ENCODE peak calls at places on chromosomes 6 and 20, in ten cellular contexts. One of them, this sample, is unnamed.

GRCh38 chr6:131199568-131200272 is 64.5 kb downstream of the AKAP7 start:
- DNase-seq in colonic mucosa: peak; percentile 51
- DNase-seq in SHP77: peak; percentile 43
- DNase-seq in nucleus accumbens: no peak
- DNase-seq in GM06990: peak; percentile 68
- DNase-seq in NCI-H2227 treated with DMSO at 0.1 percent for 48 hours: no peak
- DNase-seq in GM23248: peak; percentile 77
- DNase-seq in activated CD4-positive, alpha-beta T cell treated with anti-CD3 and anti-CD28 coated beads, Interleukin-2, amount 10 ng/mL, durations not matched to agents 7 days and 5 days: peak; percentile 85
- DNase-seq in pancreas: no peak
- DNase-seq in psoas muscle: no peak
- DNase-seq in this sample: peak; percentile 51

GRCh38 chr6:147000545-147001488 is 203.4 kb upstream of the STXBP5 start:
- DNase-seq in SHP77: no peak
- DNase-seq in psoas muscle: no peak
- DNase-seq in colonic mucosa: no peak
- DNase-seq in GM23248: peak; percentile 76
- DNase-seq in NCI-H2227 treated with DMSO at 0.1 percent for 48 hours: no peak
- DNase-seq in GM06990: no peak
- DNase-seq in pancreas: no peak
- DNase-seq in nucleus accumbens: no peak
- DNase-seq in activated CD4-positive, alpha-beta T cell treated with anti-CD3 and anti-CD28 coated beads, Interleukin-2, amount 10 ng/mL, durations not matched to agents 7 days and 5 days: no peak
- DNase-seq in this sample: no peak

GRCh38 chr6:161272600-161273355 is 1.1 kb downstream of the AGPAT4 start:
- DNase-seq in psoas muscle: no peak
- DNase-seq in NCI-H2227 treated with DMSO at 0.1 percent for 48 hours: no peak
- DNase-seq in SHP77: no peak
- DNase-seq in pancreas: no peak
- DNase-seq in GM06990: no peak
- DNase-seq in activated CD4-positive, alpha-beta T cell treated with anti-CD3 and anti-CD28 coated beads, Interleukin-2, amount 10 ng/mL, durations not matched to agents 7 days and 5 days: no peak
- DNase-seq in nucleus accumbens: no peak
- DNase-seq in colonic mucosa: peak; percentile 50
- DNase-seq in GM23248: peak; percentile 83
- DNase-seq in this sample: no peak

GRCh38 chr6:125986956-125987617 is 747 bp downstream of the TRMT11 start:
- DNase-seq in SHP77: no peak
- DNase-seq in NCI-H2227 treated with DMSO at 0.1 percent for 48 hours: peak; percentile 31
- DNase-seq in nucleus accumbens: no peak
- DNase-seq in pancreas: no peak
- DNase-seq in GM23248: peak; percentile 44
- DNase-seq in activated CD4-positive, alpha-beta T cell treated with anti-CD3 and anti-CD28 coated beads, Interleukin-2, amount 10 ng/mL, durations not matched to agents 7 days and 5 days: no peak
- DNase-seq in GM06990: no peak
- DNase-seq in colonic mucosa: no peak
- DNase-seq in psoas muscle: no peak
- DNase-seq in this sample: no peak

GRCh38 chr6:84641076-84641475 is 123.3 kb downstream of the TBX18 start:
- DNase-seq in colonic mucosa: no peak
- DNase-seq in GM06990: no peak
- DNase-seq in nucleus accumbens: no peak
- DNase-seq in GM23248: no peak
- DNase-seq in NCI-H2227 treated with DMSO at 0.1 percent for 48 hours: no peak
- DNase-seq in activated CD4-positive, alpha-beta T cell treated with anti-CD3 and anti-CD28 coated beads, Interleukin-2, amount 10 ng/mL, durations not matched to agents 7 days and 5 days: no peak
- DNase-seq in SHP77: no peak
- DNase-seq in psoas muscle: no peak
- DNase-seq in pancreas: no peak
- DNase-seq in this sample: no peak

GRCh38 chr20:38894091-38894847 is 31.9 kb upstream of the FAM83D start:
- DNase-seq in colonic mucosa: no peak
- DNase-seq in SHP77: no peak
- DNase-seq in GM23248: peak; percentile 19
- DNase-seq in psoas muscle: no peak
- DNase-seq in pancreas: no peak
- DNase-seq in NCI-H2227 treated with DMSO at 0.1 percent for 48 hours: no peak
- DNase-seq in activated CD4-positive, alpha-beta T cell treated with anti-CD3 and anti-CD28 coated beads, Interleukin-2, amount 10 ng/mL, durations not matched to agents 7 days and 5 days: no peak
- DNase-seq in GM06990: no peak
- DNase-seq in nucleus accumbens: no peak
- DNase-seq in this sample: no peak

GRCh38 chr6:134447423-134447822 is 129.5 kb upstream of the SGK1 start:
- DNase-seq in GM23248: peak; percentile 57
- DNase-seq in activated CD4-positive, alpha-beta T cell treated with anti-CD3 and anti-CD28 coated beads, Interleukin-2, amount 10 ng/mL, durations not matched to agents 7 days and 5 days: no peak
- DNase-seq in SHP77: no peak
- DNase-seq in psoas muscle: no peak
- DNase-seq in NCI-H2227 treated with DMSO at 0.1 percent for 48 hours: no peak
- DNase-seq in GM06990: no peak
- DNase-seq in colonic mucosa: no peak
- DNase-seq in pancreas: no peak
- DNase-seq in nucleus accumbens: no peak
- DNase-seq in this sample: no peak

GRCh38 chr6:36677753-36678487 is 594 bp upstream of the CDKN1A start:
- DNase-seq in GM23248: peak; percentile 45
- DNase-seq in nucleus accumbens: no peak
- DNase-seq in SHP77: no peak
- DNase-seq in GM06990: no peak
- DNase-seq in activated CD4-positive, alpha-beta T cell treated with anti-CD3 and anti-CD28 coated beads, Interleukin-2, amount 10 ng/mL, durations not matched to agents 7 days and 5 days: no peak
- DNase-seq in colonic mucosa: peak; percentile 52
- DNase-seq in psoas muscle: no peak
- DNase-seq in pancreas: no peak
- DNase-seq in NCI-H2227 treated with DMSO at 0.1 percent for 48 hours: no peak
- DNase-seq in this sample: no peak

GRCh38 chr6:159525445-159526031 is 167.5 kb downstream of the SOD2 start:
- DNase-seq in psoas muscle: no peak
- DNase-seq in pancreas: no peak
- DNase-seq in activated CD4-positive, alpha-beta T cell treated with anti-CD3 and anti-CD28 coated beads, Interleukin-2, amount 10 ng/mL, durations not matched to agents 7 days and 5 days: no peak
- DNase-seq in colonic mucosa: no peak
- DNase-seq in GM23248: no peak
- DNase-seq in SHP77: no peak
- DNase-seq in GM06990: no peak
- DNase-seq in nucleus accumbens: no peak
- DNase-seq in NCI-H2227 treated with DMSO at 0.1 percent for 48 hours: no peak
- DNase-seq in this sample: no peak

GRCh38 chr20:34600892-34601653 is 42.6 kb downstream of the MAP1LC3A start:
- DNase-seq in GM06990: no peak
- DNase-seq in activated CD4-positive, alpha-beta T cell treated with anti-CD3 and anti-CD28 coated beads, Interleukin-2, amount 10 ng/mL, durations not matched to agents 7 days and 5 days: no peak
- DNase-seq in GM23248: no peak
- DNase-seq in NCI-H2227 treated with DMSO at 0.1 percent for 48 hours: no peak
- DNase-seq in SHP77: no peak
- DNase-seq in psoas muscle: no peak
- DNase-seq in pancreas: no peak
- DNase-seq in colonic mucosa: no peak
- DNase-seq in nucleus accumbens: no peak
- DNase-seq in this sample: no peak

GRCh38 chr6:143223895-143224294 is 163.2 kb downstream of the AIG1 start:
- DNase-seq in NCI-H2227 treated with DMSO at 0.1 percent for 48 hours: no peak
- DNase-seq in psoas muscle: peak; percentile 49
- DNase-seq in GM06990: no peak
- DNase-seq in colonic mucosa: peak; percentile 84
- DNase-seq in SHP77: no peak
- DNase-seq in pancreas: peak; percentile 57
- DNase-seq in nucleus accumbens: no peak
- DNase-seq in GM23248: no peak
- DNase-seq in activated CD4-positive, alpha-beta T cell treated with anti-CD3 and anti-CD28 coated beads, Interleukin-2, amount 10 ng/mL, durations not matched to agents 7 days and 5 days: no peak
- DNase-seq in this sample: peak; percentile 64

GRCh38 chr6:139519097-139519496 is 144.6 kb upstream of the CITED2 start:
- DNase-seq in NCI-H2227 treated with DMSO at 0.1 percent for 48 hours: no peak
- DNase-seq in psoas muscle: no peak
- DNase-seq in pancreas: no peak
- DNase-seq in nucleus accumbens: no peak
- DNase-seq in colonic mucosa: no peak
- DNase-seq in GM06990: no peak
- DNase-seq in activated CD4-positive, alpha-beta T cell treated with anti-CD3 and anti-CD28 coated beads, Interleukin-2, amount 10 ng/mL, durations not matched to agents 7 days and 5 days: no peak
- DNase-seq in GM23248: no peak
- DNase-seq in SHP77: no peak
- DNase-seq in this sample: no peak

GRCh38 chr20:51624157-51624731 is 81.7 kb upstream of the NFATC2 start:
- DNase-seq in activated CD4-positive, alpha-beta T cell treated with anti-CD3 and anti-CD28 coated beads, Interleukin-2, amount 10 ng/mL, durations not matched to agents 7 days and 5 days: peak; percentile 65
- DNase-seq in psoas muscle: peak; percentile 63
- DNase-seq in colonic mucosa: peak; percentile 50
- DNase-seq in SHP77: peak; percentile 50
- DNase-seq in NCI-H2227 treated with DMSO at 0.1 percent for 48 hours: peak; percentile 20
- DNase-seq in pancreas: peak; percentile 68
- DNase-seq in GM23248: peak; percentile 79
- DNase-seq in nucleus accumbens: no peak
- DNase-seq in GM06990: peak; percentile 62
- DNase-seq in this sample: no peak

GRCh38 chr20:41476013-41476441 is 109.4 kb upstream of the EMILIN3 start:
- DNase-seq in colonic mucosa: peak; percentile 49
- DNase-seq in NCI-H2227 treated with DMSO at 0.1 percent for 48 hours: no peak
- DNase-seq in pancreas: no peak
- DNase-seq in SHP77: peak; percentile 80
- DNase-seq in GM06990: no peak
- DNase-seq in nucleus accumbens: no peak
- DNase-seq in activated CD4-positive, alpha-beta T cell treated with anti-CD3 and anti-CD28 coated beads, Interleukin-2, amount 10 ng/mL, durations not matched to agents 7 days and 5 days: no peak
- DNase-seq in GM23248: peak; percentile 67
- DNase-seq in psoas muscle: no peak
- DNase-seq in this sample: no peak